ENCODE peak calls at places on chromosomes 12 and 14, in ten cellular contexts. F is GM03348; C is RCC 7860; T is Right ventricle myocardium superior; I is CD4-positive, CD25-positive, alpha-beta regulatory T cell; O is tibial artery; Y is activated CD4-positive, alpha-beta T cell treated with anti-CD3 and anti-CD28 coated beads for 4 hours; Q is AML-193; M is NCI-H82; B is GM13976. H is an unnamed sample.
A peak's percentile ranks its signal among the peaks of the same experiment; 100 is the strongest.

GRCh38 chr12:54127538-54128259 is 61.1 kb downstream of the SMUG1 start:
- DNase-seq in C (no peak), M (no peak), B (no peak), F (no peak), Y (no peak), O (no peak), I (no peak), Q (no peak), T (no peak), H (no peak)

GRCh38 chr12:64826234-64826633 is 1.8 kb downstream of the TBC1D30 start:
- DNase-seq in F (peak; percentile 31), O (no peak), T (peak; percentile 67), Q (no peak), Y (peak; percentile 5), I (peak; percentile 30), M (peak; percentile 40), B (peak; percentile 67), C (no peak), H (no peak)

GRCh38 chr12:27207626-27208413 is 36.3 kb upstream of the STK38L start:
- DNase-seq in F (no peak), Y (no peak), T (no peak), B (peak; percentile 63), M (no peak), I (no peak), O (no peak), C (peak; percentile 46), Q (no peak), H (no peak)

GRCh38 chr14:103628684-103629502 is at the start of gene KLC1:
- DNase-seq in C (peak; percentile 21), F (peak; percentile 93), Y (peak; percentile 81), T (peak; percentile 91), Q (peak; percentile 28), O (peak; percentile 92), I (peak; percentile 83), B (peak; percentile 95), M (peak; percentile 67), H (peak; percentile 32)

GRCh38 chr12:31868980-31869379 is 90.2 kb upstream of the RESF1 start:
- DNase-seq in F (no peak), Y (no peak), O (no peak), M (peak; percentile 11), I (no peak), T (peak; percentile 57), B (no peak), C (no peak), Q (no peak), H (no peak)

GRCh38 chr12:62631531-62632520 is 165.2 kb downstream of the MON2 start:
- DNase-seq in O (peak; percentile 83), Q (no peak), M (peak; percentile 35), Y (peak; percentile 3), I (no peak), C (no peak), F (peak; percentile 92), B (peak; percentile 78), T (peak; percentile 76), H (no peak)

GRCh38 chr14:64891839-64892375 is 12.2 kb upstream of the SPTB start:
- DNase-seq in B (peak; percentile 55), T (no peak), F (peak; percentile 61), C (peak; percentile 22), O (no peak), I (peak; percentile 59), M (peak; percentile 77), Y (peak; percentile 32), Q (peak; percentile 40), H (no peak)

GRCh38 chr14:50726372-50727107 is 58.4 kb upstream of the SAV1 start:
- DNase-seq in Y (no peak), B (peak; percentile 40), I (peak; percentile 66), Q (no peak), O (no peak), T (no peak), C (no peak), F (peak; percentile 78), M (no peak), H (no peak)

GRCh38 chr12:4031703-4032291 is 158.6 kb upstream of the PARP11 start:
- DNase-seq in I (no peak), B (no peak), C (peak; percentile 7), F (no peak), M (no peak), O (peak; percentile 72), Q (no peak), Y (no peak), T (peak; percentile 51), H (no peak)

GRCh38 chr14:100616854-100617714 is 29.9 kb upstream of the BEGAIN start:
- DNase-seq in C (no peak), Y (no peak), Q (no peak), M (no peak), I (peak; percentile 41), T (peak; percentile 13), F (no peak), O (peak; percentile 17), B (no peak), H (no peak)

GRCh38 chr12:108828774-108829173 is 28.6 kb downstream of the SSH1 start:
- DNase-seq in B (no peak), M (no peak), C (no peak), T (no peak), O (no peak), I (no peak), Y (no peak), F (peak; percentile 40), Q (no peak), H (no peak)

GRCh38 chr12:66495709-66496108 is 183.2 kb downstream of the GRIP1 start:
- DNase-seq in B (no peak), O (no peak), Q (no peak), M (no peak), F (no peak), I (no peak), T (no peak), C (no peak), Y (no peak), H (no peak)

GRCh38 chr14:52918486-52918885 is 32.4 kb downstream of the FERMT2 start:
- DNase-seq in T (no peak), C (peak; percentile 68), F (peak; percentile 54), Y (peak; percentile 11), O (no peak), Q (peak; percentile 81), I (peak; percentile 79), B (peak; percentile 61), M (no peak), H (no peak)

GRCh38 chr12:6829532-6830220 is 1.5 kb downstream of the P3H3 start:
- DNase-seq in I (no peak), M (peak; percentile 77), O (no peak), C (no peak), F (peak; percentile 80), Q (no peak), Y (no peak), B (no peak), T (no peak), H (no peak)

GRCh38 chr12:49208146-49208545 is 19.3 kb upstream of the TUBA1A start:
- DNase-seq in Q (no peak), T (no peak), C (no peak), M (no peak), F (no peak), Y (no peak), I (no peak), B (no peak), O (no peak), H (no peak)

GRCh38 chr12:103523771-103524170 is 28.0 kb upstream of the C12orf42 start:
- DNase-seq in B (no peak), C (no peak), M (no peak), I (no peak), Q (no peak), T (no peak), Y (no peak), O (no peak), F (no peak), H (no peak)

GRCh38 chr14:92263681-92264080 is 59.3 kb upstream of the SLC24A4 start:
- DNase-seq in T (no peak), B (no peak), M (no peak), Y (no peak), F (no peak), I (no peak), O (no peak), Q (no peak), C (no peak), H (no peak)

GRCh38 chr14:100788517-100789365 is 37.2 kb upstream of the MEG3 start:
- DNase-seq in Q (no peak), I (no peak), T (peak; percentile 23), O (no peak), C (no peak), Y (no peak), M (no peak), B (no peak), F (no peak), H (no peak)

GRCh38 chr14:61704554-61704953 is 9.2 kb downstream of the HIF1A start:
- DNase-seq in O (no peak), F (no peak), I (no peak), C (no peak), Y (no peak), Q (no peak), B (no peak), T (no peak), M (no peak), H (no peak)

GRCh38 chr14:104359301-104359968 is 220.1 kb upstream of the C14orf180 start:
- DNase-seq in O (peak; percentile 44), T (peak; percentile 18), C (no peak), Q (no peak), I (no peak), B (no peak), Y (no peak), M (no peak), F (no peak), H (no peak)

GRCh38 chr12:52235001-52235760 is 2.1 kb downstream of the KRT7 start:
- DNase-seq in F (peak; percentile 61), C (no peak), I (no peak), Q (no peak), Y (no peak), B (peak; percentile 30), T (peak; percentile 37), O (peak; percentile 61), M (no peak), H (no peak)

GRCh38 chr12:15526033-15526432 is 203.7 kb downstream of the PTPRO start:
- DNase-seq in T (no peak), O (no peak), I (no peak), F (no peak), Y (no peak), M (no peak), B (peak; percentile 47), Q (no peak), C (no peak), H (no peak)

GRCh38 chr12:21774358-21775129 is at the start of gene KCNJ8:
- DNase-seq in O (peak; percentile 94), C (no peak), M (peak; percentile 97), T (peak; percentile 93), B (peak; percentile 15), I (no peak), F (peak; percentile 66), Y (no peak), Q (no peak), H (no peak)

GRCh38 chr14:65211341-65211987 is 109.1 kb upstream of the MAX start:
- DNase-seq in Y (no peak), I (no peak), O (no peak), F (peak; percentile 66), C (no peak), B (no peak), T (no peak), M (no peak), Q (no peak), H (no peak)

GRCh38 chr14:61229475-61229888 is 51.7 kb downstream of the TMEM30B start:
- DNase-seq in O (no peak), F (no peak), I (no peak), Q (no peak), Y (no peak), T (no peak), M (peak; percentile 7), B (no peak), C (no peak), H (no peak)

H was measured in NCI-H1048.